ENCODE peak calls at places on chromosomes 11 and 22, in eight cellular contexts. I is HL-60; E is stimulated activated CD4-positive, alpha-beta T cell treated with anti-CD3 and anti-CD28 coated beads, TNF-alpha, amount 100 ng/mL, for 1 hour; Y is H7; Q is activated CD4-positive, alpha-beta T cell treated with anti-CD3 and anti-CD28 coated beads for 24 hours; N is stimulated activated naive CD8-positive, alpha-beta T cell treated with anti-CD3 and anti-CD28 coated beads, Interleukin-15, amount 100 ng/mL, for 72 hours; M is fibroblast of the conjunctiva; S is T1000. W is an unnamed sample.
A peak's percentile ranks its signal among the peaks of the same experiment; 100 is the strongest.

GRCh38 chr11:44870142-44870541 is 80.5 kb downstream of the TP53I11 start:
- DNase-seq in I (no peak), E (no peak), Y (no peak), Q (no peak), N (no peak), M (no peak), S (no peak), W (no peak)

GRCh38 chr11:61158691-61159381 is 2.4 kb downstream of the VPS37C start:
- DNase-seq in I (no peak), E (no peak), Y (no peak), Q (no peak), N (no peak), M (peak; percentile 28), S (no peak), W (no peak)

GRCh38 chr11:43555811-43556210 is 124.7 kb upstream of the HSD17B12 start:
- DNase-seq in I (no peak), E (no peak), Y (no peak), Q (no peak), N (no peak), M (peak; percentile 10), S (no peak), W (no peak)

GRCh38 chr11:85752890-85753581 is 57.9 kb downstream of the SYTL2 start:
- DNase-seq in I (no peak), E (peak; percentile 74), Y (no peak), Q (peak; percentile 71), N (peak; percentile 92), M (no peak), S (no peak), W (no peak)

GRCh38 chr11:131999084-131999483 is 628.7 kb downstream of the NTM start:
- DNase-seq in I (no peak), E (no peak), Y (no peak), Q (no peak), N (no peak), M (peak; percentile 13), S (no peak), W (no peak)

GRCh38 chr11:73963861-73964260 is 13.0 kb downstream of the DNAJB13 start:
- DNase-seq in I (no peak), E (no peak), Y (peak; percentile 16), Q (no peak), N (no peak), M (no peak), S (no peak), W (no peak)

GRCh38 chr11:123519055-123519796 is 89.2 kb downstream of the GRAMD1B start:
- DNase-seq in I (no peak), E (no peak), Y (peak; percentile 47), Q (no peak), N (no peak), M (no peak), S (no peak), W (no peak)

GRCh38 chr11:106021181-106021966 is 666 bp downstream of the MSANTD4 start:
- DNase-seq in I (no peak), E (peak; percentile 0), Y (no peak), Q (no peak), N (no peak), M (no peak), S (no peak), W (no peak)

GRCh38 chr22:46614070-46614931 is 5.9 kb upstream of the GRAMD4 start:
- DNase-seq in I (no peak), E (peak; percentile 46), Y (no peak), Q (peak; percentile 29), N (peak; percentile 83), M (no peak), S (no peak), W (no peak)

GRCh38 chr11:58075781-58076180 is 45.0 kb downstream of the OR6Q1 start:
- DNase-seq in I (no peak), E (no peak), Y (no peak), Q (no peak), N (no peak), M (peak; percentile 14), S (no peak), W (no peak)

GRCh38 chr22:33440756-33441155 is 382.6 kb upstream of the SYN3 start:
- DNase-seq in I (no peak), E (no peak), Y (no peak), Q (no peak), N (no peak), M (no peak), S (no peak), W (no peak)

GRCh38 chr11:36141595-36141994 is 147.6 kb downstream of the COMMD9 start:
- DNase-seq in I (no peak), E (no peak), Y (no peak), Q (no peak), N (no peak), M (no peak), S (no peak), W (no peak)

GRCh38 chr11:116535120-116535519 is 237.7 kb downstream of the BUD13 start:
- DNase-seq in I (no peak), E (no peak), Y (no peak), Q (no peak), N (no peak), M (no peak), S (no peak), W (no peak)

GRCh38 chr22:37007666-37008065 is 11.6 kb downstream of the TST start:
- DNase-seq in I (no peak), E (no peak), Y (peak; percentile 79), Q (no peak), N (no peak), M (no peak), S (no peak), W (no peak)

GRCh38 chr11:118342503-118343161 is at the start of gene CD3D:
- DNase-seq in I (no peak), E (peak; percentile 62), Y (no peak), Q (peak; percentile 60), N (peak; percentile 76), M (no peak), S (no peak), W (no peak)

GRCh38 chr11:105372214-105372613 is 232.6 kb upstream of the CARD18 start:
- DNase-seq in I (no peak), E (no peak), Y (no peak), Q (no peak), N (no peak), M (no peak), S (no peak), W (no peak)

GRCh38 chr11:120863359-120863758 is 160.5 kb upstream of the TBCEL start:
- DNase-seq in I (no peak), E (no peak), Y (no peak), Q (no peak), N (no peak), M (no peak), S (no peak), W (no peak)

GRCh38 chr22:50573491-50574382 is 4.5 kb downstream of the CPT1B start:
- DNase-seq in I (no peak), E (no peak), Y (peak; percentile 46), Q (no peak), N (no peak), M (no peak), S (no peak), W (no peak)

GRCh38 chr22:36413022-36413770 is 25.4 kb upstream of the MYH9 start:
- DNase-seq in I (no peak), E (no peak), Y (peak; percentile 10), Q (no peak), N (no peak), M (no peak), S (peak; percentile 39), W (no peak)

GRCh38 chr11:118929496-118930151 is 3.9 kb upstream of the BCL9L start:
- DNase-seq in I (peak; percentile 88), E (peak; percentile 59), Y (peak; percentile 92), Q (peak; percentile 57), N (peak; percentile 85), M (no peak), S (peak; percentile 14), W (peak; percentile 88)

GRCh38 chr11:76807206-76807875 is 24.2 kb downstream of the TSKU start:
- DNase-seq in I (peak; percentile 61), E (peak; percentile 27), Y (peak; percentile 84), Q (peak; percentile 50), N (peak; percentile 66), M (peak; percentile 83), S (peak; percentile 77), W (peak; percentile 92)

GRCh38 chr22:46050916-46051614 is 74.1 kb upstream of the WNT7B start:
- DNase-seq in I (no peak), E (no peak), Y (no peak), Q (no peak), N (no peak), M (no peak), S (no peak), W (no peak)

GRCh38 chr11:18013790-18014507 is 1.1 kb upstream of the SERGEF start:
- DNase-seq in I (no peak), E (no peak), Y (peak; percentile 34), Q (no peak), N (no peak), M (no peak), S (no peak), W (no peak)

GRCh38 chr11:25775608-25776007 is 556.3 kb upstream of the ANO3 start:
- DNase-seq in I (no peak), E (no peak), Y (no peak), Q (no peak), N (no peak), M (no peak), S (no peak), W (no peak)

GRCh38 chr11:62665630-62666258 is 632 bp downstream of the CSKMT start:
- DNase-seq in I (peak; percentile 75), E (peak; percentile 27), Y (peak; percentile 59), Q (no peak), N (peak; percentile 69), M (no peak), S (peak; percentile 10), W (peak; percentile 72)

GRCh38 chr11:10770626-10771254 is 19.7 kb downstream of the CTR9 start:
- DNase-seq in I (no peak), E (no peak), Y (peak; percentile 51), Q (no peak), N (no peak), M (peak; percentile 35), S (no peak), W (no peak)

GRCh38 chr22:38073150-38074130 is 10.5 kb downstream of the SLC16A8 start:
- DNase-seq in I (no peak), E (no peak), Y (peak; percentile 40), Q (no peak), N (no peak), M (no peak), S (no peak), W (no peak)

GRCh38 chr11:74398244-74399159 is at the start of gene PGM2L1:
- DNase-seq in I (peak; percentile 84), E (peak; percentile 84), Y (peak; percentile 92), Q (peak; percentile 85), N (peak; percentile 93), M (peak; percentile 87), S (peak; percentile 97), W (peak; percentile 93)

GRCh38 chr11:76236092-76237026 is 30.1 kb upstream of the WNT11 start:
- DNase-seq in I (no peak), E (no peak), Y (peak; percentile 92), Q (peak; percentile 7), N (peak; percentile 58), M (peak; percentile 22), S (peak; percentile 82), W (peak; percentile 73)

GRCh38 chr11:115939726-115940421 is 435.7 kb upstream of the CADM1 start:
- DNase-seq in I (no peak), E (no peak), Y (no peak), Q (no peak), N (no peak), M (no peak), S (no peak), W (no peak)